ENCODE peak calls at places on chromosomes 16 and 17, in ten cellular contexts. G is ACHN; E is activated T-cell treated with anti-CD3 and anti-CD28 coated beads, Interleukin-2, amount 50 U/mL, for 72 hours; K is tibial nerve; W is fibroblast of gingiva; H is 8988T; J is lower lobe of right lung; P is cardiac fibroblast; A is H9; C is astrocyte. L is an unnamed sample.

GRCh38 chr16:51429041-51429440 is 278.0 kb upstream of the SALL1 start:
- DNase-seq in P (no peak), H (no peak), A (no peak), E (no peak), C (peak; percentile 66), J (no peak), W (no peak), G (no peak), K (no peak), L (no peak)

GRCh38 chr16:86798247-86799041 is 220.1 kb downstream of the FOXL1 start:
- DNase-seq in W (no peak), J (no peak), K (no peak), A (no peak), H (no peak), C (peak; percentile 51), G (no peak), E (no peak), P (peak; percentile 4), L (no peak)

GRCh38 chr17:31067699-31068184 is 27.0 kb upstream of the NF1 start:
- DNase-seq in W (peak; percentile 79), H (no peak), C (peak; percentile 71), P (peak; percentile 88), A (no peak), G (peak; percentile 64), K (no peak), J (no peak), E (no peak), L (no peak)

GRCh38 chr17:31550389-31551056 is 159.0 kb downstream of the RAB11FIP4 start:
- DNase-seq in A (no peak), H (no peak), P (peak; percentile 30), J (peak; percentile 60), C (no peak), E (no peak), W (no peak), K (no peak), G (peak; percentile 41), L (no peak)

GRCh38 chr17:70242781-70243437 is 73.6 kb downstream of the KCNJ2 start:
- DNase-seq in H (no peak), E (no peak), K (no peak), J (no peak), W (no peak), A (no peak), G (no peak), P (no peak), C (peak; percentile 69), L (no peak)

GRCh38 chr16:3879887-3880564 is 487 bp downstream of the CREBBP start:
- DNase-seq in K (peak; percentile 55), E (peak; percentile 81), W (peak; percentile 64), G (peak; percentile 71), P (peak; percentile 50), J (peak; percentile 86), C (peak; percentile 25), A (peak; percentile 35), H (peak; percentile 54), L (peak; percentile 38)

GRCh38 chr17:64661981-64662773 is at the start of gene SMURF2:
- DNase-seq in A (peak; percentile 90), H (peak; percentile 54), K (peak; percentile 59), E (peak; percentile 88), G (peak; percentile 82), J (peak; percentile 89), P (peak; percentile 57), C (no peak), W (peak; percentile 61), L (peak; percentile 83)

GRCh38 chr17:78962345-78962983 is 17.3 kb downstream of the LGALS3BP start:
- DNase-seq in A (peak; percentile 28), G (no peak), C (no peak), E (no peak), P (peak; percentile 62), K (no peak), W (no peak), H (no peak), J (no peak), L (peak; percentile 60)

GRCh38 chr16:54048994-54049929 is 237.3 kb downstream of the IRX3 start:
- DNase-seq in W (no peak), G (no peak), A (peak; percentile 80), C (no peak), P (no peak), H (no peak), E (no peak), K (no peak), J (no peak), L (no peak)

GRCh38 chr17:15112881-15113617 is 152.1 kb downstream of the PMP22 start:
- DNase-seq in K (no peak), E (no peak), G (no peak), C (no peak), J (no peak), W (no peak), A (no peak), H (no peak), P (no peak), L (no peak)

GRCh38 chr16:57240872-57241271 is 4.2 kb upstream of the ARL2BP start:
- DNase-seq in P (no peak), H (no peak), A (no peak), W (no peak), K (no peak), E (no peak), J (no peak), G (no peak), C (no peak), L (no peak)

GRCh38 chr17:76331083-76331482 is 22.6 kb downstream of the PRPSAP1 start:
- DNase-seq in E (no peak), A (no peak), K (no peak), H (no peak), J (no peak), P (no peak), G (no peak), W (no peak), C (no peak), L (peak; percentile 72)

GRCh38 chr16:48433116-48433848 is 48.1 kb upstream of the SIAH1 start:
- DNase-seq in K (no peak), H (no peak), G (no peak), P (no peak), W (no peak), A (no peak), J (no peak), C (no peak), E (no peak), L (no peak)

GRCh38 chr16:65988019-65988418 is 378.5 kb upstream of the CDH5 start:
- DNase-seq in J (no peak), G (no peak), K (no peak), H (no peak), W (no peak), P (no peak), E (no peak), C (no peak), A (no peak), L (no peak)

GRCh38 chr16:46621006-46621629 is at the start of gene SHCBP1:
- DNase-seq in C (peak; percentile 71), W (peak; percentile 88), G (peak; percentile 91), K (peak; percentile 70), A (peak; percentile 93), H (peak; percentile 93), P (peak; percentile 90), J (peak; percentile 84), E (peak; percentile 90), L (peak; percentile 92)

GRCh38 chr16:76583466-76583865 is 306.3 kb downstream of the CNTNAP4 start:
- DNase-seq in J (no peak), C (no peak), E (no peak), W (no peak), A (no peak), H (no peak), P (peak; percentile 3), G (no peak), K (peak; percentile 12), L (peak; percentile 12)

GRCh38 chr17:47315451-47316266 is 8.1 kb upstream of the EFCAB13 start:
- DNase-seq in W (peak; percentile 82), C (peak; percentile 85), H (no peak), P (peak; percentile 98), J (no peak), A (no peak), G (peak; percentile 80), E (peak; percentile 11), K (peak; percentile 64), L (peak; percentile 55)

GRCh38 chr17:80826955-80827645 is 164.5 kb upstream of the CHMP6 start:
- DNase-seq in W (peak; percentile 95), H (peak; percentile 49), J (no peak), P (peak; percentile 98), C (peak; percentile 98), G (peak; percentile 89), K (peak; percentile 37), E (peak; percentile 57), A (peak; percentile 71), L (no peak)

GRCh38 chr17:61574542-61575351 is 16.3 kb downstream of the NACA2 start:
- DNase-seq in H (no peak), G (peak; percentile 36), A (peak; percentile 53), P (peak; percentile 50), K (no peak), J (no peak), E (no peak), C (peak; percentile 10), W (peak; percentile 59), L (no peak)

GRCh38 chr16:75860654-75861053 is 134.4 kb upstream of the CPHXL start:
- DNase-seq in J (no peak), H (no peak), G (no peak), P (no peak), C (no peak), E (no peak), K (no peak), W (no peak), A (no peak), L (no peak)

GRCh38 chr17:57142925-57143324 is 57.9 kb downstream of the AKAP1 start:
- DNase-seq in W (no peak), J (no peak), A (no peak), H (no peak), P (peak; percentile 57), C (peak; percentile 48), K (no peak), E (no peak), G (no peak), L (no peak)

GRCh38 chr16:15493416-15494181 is 59.2 kb downstream of the BMERB1 start:
- DNase-seq in C (peak; percentile 93), H (no peak), G (no peak), J (no peak), W (peak; percentile 85), K (no peak), E (no peak), A (no peak), P (peak; percentile 41), L (no peak)

GRCh38 chr16:31464348-31464769 is 5.1 kb downstream of the ARMC5 start:
- DNase-seq in E (no peak), C (no peak), G (no peak), J (peak; percentile 45), P (no peak), H (no peak), A (no peak), K (no peak), W (no peak), L (no peak)

GRCh38 chr17:41334899-41335298 is 15.7 kb downstream of the KRT33A start:
- DNase-seq in P (no peak), A (no peak), E (no peak), H (no peak), J (no peak), C (no peak), K (no peak), W (no peak), G (no peak), L (no peak)

GRCh38 chr17:27461192-27461859 is 5.1 kb downstream of the KSR1 start:
- DNase-seq in A (no peak), J (no peak), H (no peak), E (no peak), W (no peak), K (no peak), C (no peak), G (no peak), P (no peak), L (no peak)

GRCh38 chr17:41655611-41656111 is 31.3 kb upstream of the KRT17 start:
- DNase-seq in E (no peak), W (no peak), P (no peak), K (no peak), J (peak; percentile 92), C (no peak), G (no peak), A (peak; percentile 85), H (no peak), L (peak; percentile 75)

GRCh38 chr16:73483934-73484712 is 436.2 kb upstream of the ZFHX3 start:
- DNase-seq in G (no peak), A (peak; percentile 35), H (no peak), P (no peak), W (no peak), E (no peak), J (no peak), K (no peak), C (no peak), L (no peak)

GRCh38 chr16:86965331-86965730 is 351.9 kb downstream of the C16orf95 start:
- DNase-seq in J (no peak), A (no peak), G (no peak), H (no peak), E (no peak), K (no peak), C (no peak), P (no peak), W (no peak), L (no peak)

L was measured in T47D.